ENCODE peak calls at places on chromosomes 3 and 15, in six cellular contexts. L, M, E, D, P and W are unnamed samples.

GRCh38 chr3:52688266-52688665 is 2.4 kb downstream of the GNL3 start:
- DNase-seq in L (no peak), M (no peak), E (no peak), D (peak; percentile 49), P (no peak), W (no peak)

GRCh38 chr3:119457260-119457659 is 6.2 kb downstream of the TMEM39A start:
- DNase-seq in L (no peak), M (no peak), E (no peak), D (no peak), P (no peak), W (no peak)

GRCh38 chr15:58229297-58229768 is 91.2 kb downstream of the AQP9 start:
- DNase-seq in L (peak; percentile 8), M (no peak), E (no peak), D (no peak), P (no peak), W (no peak)

GRCh38 chr15:70589221-70589620 is 174.1 kb downstream of the UACA start:
- DNase-seq in L (peak; percentile 61), M (no peak), E (no peak), D (no peak), P (no peak), W (no peak)

GRCh38 chr15:88661041-88661765 is 22.4 kb downstream of the ISG20 start:
- DNase-seq in L (peak; percentile 32), M (no peak), E (no peak), D (no peak), P (no peak), W (no peak)

GRCh38 chr3:64079369-64080160 is 56.3 kb upstream of the PSMD6 start:
- DNase-seq in L (peak; percentile 18), M (no peak), E (no peak), D (no peak), P (no peak), W (no peak)

GRCh38 chr15:56989411-56989924 is 71.0 kb downstream of the TCF12 start:
- DNase-seq in L (no peak), M (no peak), E (no peak), D (no peak), P (no peak), W (no peak)

GRCh38 chr15:65329298-65329990 is 25.0 kb downstream of the RNU5B-1 start:
- DNase-seq in L (no peak), M (peak; percentile 51), E (no peak), D (no peak), P (no peak), W (no peak)

GRCh38 chr3:179528786-179529185 is 33.9 kb upstream of the ACTL6A start:
- DNase-seq in L (peak; percentile 7), M (no peak), E (no peak), D (no peak), P (no peak), W (no peak)

GRCh38 chr3:134236505-134236904 is 14.2 kb downstream of the RYK start:
- DNase-seq in L (peak; percentile 32), M (no peak), E (no peak), D (no peak), P (no peak), W (no peak)

GRCh38 chr3:195542261-195542660 is 864 bp downstream of the PPP1R2 start:
- DNase-seq in L (peak; percentile 9), M (no peak), E (no peak), D (no peak), P (no peak), W (no peak)

GRCh38 chr3:35254917-35255316 is 384.4 kb upstream of the ARPP21 start:
- DNase-seq in L (no peak), M (no peak), E (no peak), D (no peak), P (no peak), W (no peak)

GRCh38 chr3:194474675-194475074 is 12.1 kb downstream of the ATP13A3 start:
- DNase-seq in L (no peak), M (no peak), E (no peak), D (no peak), P (no peak), W (no peak)

GRCh38 chr3:49899815-49900214 is 3.9 kb downstream of the MST1R start:
- DNase-seq in L (no peak), M (no peak), E (no peak), D (no peak), P (no peak), W (no peak)

GRCh38 chr3:77321646-77322045 is 281.7 kb downstream of the ROBO2 start:
- DNase-seq in L (peak; percentile 25), M (no peak), E (no peak), D (no peak), P (no peak), W (no peak)

GRCh38 chr3:28349397-28350000 is 875 bp upstream of the AZI2 start:
- DNase-seq in L (peak; percentile 23), M (no peak), E (no peak), D (no peak), P (no peak), W (no peak)

GRCh38 chr15:39583586-39584265 is 2.8 kb downstream of the THBS1 start:
- DNase-seq in L (no peak), M (peak; percentile 66), E (no peak), D (no peak), P (no peak), W (peak; percentile 14)

GRCh38 chr3:63900459-63900858 is 11.7 kb downstream of the SCAANT1 start:
- DNase-seq in L (no peak), M (no peak), E (no peak), D (no peak), P (no peak), W (no peak)

GRCh38 chr15:70825841-70826240 is 28.1 kb downstream of the LARP6 start:
- DNase-seq in L (no peak), M (no peak), E (no peak), D (no peak), P (no peak), W (no peak)

GRCh38 chr3:49377483-49377882 is 19.3 kb upstream of the GPX1 start:
- DNase-seq in L (peak; percentile 65), M (peak; percentile 11), E (no peak), D (no peak), P (no peak), W (no peak)

GRCh38 chr3:8607285-8608040 is 37.1 kb downstream of the SSUH2 start:
- DNase-seq in L (peak; percentile 81), M (peak; percentile 74), E (no peak), D (peak; percentile 73), P (peak; percentile 72), W (peak; percentile 68)

GRCh38 chr3:149384911-149385321 is 7.5 kb upstream of the TM4SF1 start:
- DNase-seq in L (peak; percentile 98), M (no peak), E (no peak), D (no peak), P (no peak), W (no peak)

GRCh38 chr15:74497584-74497983 is 36.6 kb upstream of the UBL7 start:
- DNase-seq in L (no peak), M (no peak), E (no peak), D (no peak), P (no peak), W (no peak)

GRCh38 chr3:17553080-17553479 is 189.4 kb downstream of the TBC1D5 start:
- DNase-seq in L (no peak), M (no peak), E (no peak), D (no peak), P (no peak), W (no peak)

GRCh38 chr3:50257990-50258389 is 11.0 kb upstream of the SEMA3B start:
- DNase-seq in L (no peak), M (no peak), E (no peak), D (no peak), P (no peak), W (no peak)

GRCh38 chr3:159776779-159777178 is 211.9 kb upstream of the IL12A start:
- DNase-seq in L (no peak), M (no peak), E (no peak), D (no peak), P (no peak), W (no peak)

GRCh38 chr3:39804951-39805350 is 4.5 kb upstream of the MYRIP start:
- DNase-seq in L (no peak), M (no peak), E (no peak), D (no peak), P (no peak), W (no peak)

GRCh38 chr3:9932843-9933560 is 632 bp upstream of the CRELD1 start:
- DNase-seq in L (peak; percentile 82), M (peak; percentile 95), E (peak; percentile 70), D (peak; percentile 63), P (peak; percentile 79), W (peak; percentile 58)

GRCh38 chr3:65936908-65937638 is 101.6 kb downstream of the MAGI1 start:
- DNase-seq in L (no peak), M (no peak), E (no peak), D (no peak), P (no peak), W (no peak)

GRCh38 chr15:88920186-88920891 is 7.2 kb upstream of the MFGE8 start:
- DNase-seq in L (peak; percentile 78), M (no peak), E (no peak), D (no peak), P (no peak), W (no peak)

GRCh38 chr15:31163769-31164572 is 62.4 kb upstream of the TRPM1 start:
- DNase-seq in L (no peak), M (no peak), E (no peak), D (no peak), P (no peak), W (no peak)

GRCh38 chr15:32705450-32705849 is 12.4 kb upstream of the GREM1 start:
- DNase-seq in L (peak; percentile 28), M (no peak), E (no peak), D (no peak), P (no peak), W (no peak)

GRCh38 chr3:194481525-194482195 is 5.1 kb downstream of the ATP13A3 start:
- DNase-seq in L (no peak), M (no peak), E (no peak), D (no peak), P (no peak), W (no peak)